ENCODE peak calls at places on chromosome 6, in nine cellular contexts. H, I, G, C, K, Y, F, Q and B are unnamed samples.

GRCh38 chr6:166629628-166630027 is 2.6 kb upstream of the RPS6KA2 start:
- DNase-seq in G (no peak), C (no peak), I (no peak), H (no peak), Y (no peak), K (peak; percentile 73), F (no peak), Q (no peak), B (no peak)

GRCh38 chr6:54191460-54191859 is 80.2 kb downstream of the MLIP start:
- DNase-seq in C (no peak), G (no peak), F (no peak), Y (no peak), K (peak; percentile 35), H (no peak), I (no peak), Q (no peak), B (no peak)

GRCh38 chr6:55449219-55449618 is 122.0 kb downstream of the GFRAL start:
- DNase-seq in G (no peak), Q (no peak), I (no peak), H (no peak), Y (no peak), F (no peak), C (no peak), K (no peak), B (no peak)

GRCh38 chr6:9225441-9225871 is 790.1 kb upstream of the SLC35B3 start:
- DNase-seq in Y (no peak), I (no peak), Q (no peak), H (no peak), G (no peak), F (no peak), C (no peak), K (peak; percentile 3), B (no peak)

GRCh38 chr6:136994782-136995181 is 50.0 kb downstream of the IL20RA start:
- DNase-seq in Q (no peak), H (no peak), Y (no peak), I (no peak), G (no peak), C (no peak), K (no peak), F (no peak), B (no peak)

GRCh38 chr6:14292119-14292518 is 174.5 kb downstream of the CD83 start:
- DNase-seq in F (no peak), Q (no peak), K (no peak), Y (no peak), H (no peak), C (no peak), I (no peak), G (no peak), B (no peak)

GRCh38 chr6:111841822-111842221 is 31.4 kb downstream of the FYN start:
- DNase-seq in Y (no peak), G (no peak), H (no peak), F (no peak), I (no peak), Q (no peak), C (no peak), K (no peak), B (peak; percentile 43)

GRCh38 chr6:166318649-166319600 is 10.7 kb upstream of the PRR18 start:
- DNase-seq in H (no peak), G (no peak), Y (peak; percentile 65), K (no peak), C (no peak), I (no peak), Q (no peak), F (peak; percentile 70), B (no peak)

GRCh38 chr6:38364127-38364526 is 275.6 kb downstream of the BTBD9 start:
- DNase-seq in Q (no peak), I (no peak), H (no peak), Y (no peak), C (no peak), F (no peak), K (no peak), G (no peak), B (no peak)

GRCh38 chr6:27871919-27872633 is 40.1 kb downstream of the OR2B2 start:
- DNase-seq in I (peak; percentile 75), Y (peak; percentile 79), F (peak; percentile 91), Q (peak; percentile 71), H (no peak), C (peak; percentile 86), G (no peak), K (peak; percentile 94), B (peak; percentile 68)